ENCODE peak calls at places on chromosomes 16 and 17, in six cellular contexts. C, S, H, V, W and I are unnamed samples.

GRCh38 chr17:46770818-46771600 is 47.5 kb downstream of the WNT3 start:
- DNase-seq in C (peak; percentile 23), S (peak; percentile 65), H (peak; percentile 71), V (peak; percentile 15), W (no peak), I (peak; percentile 48)

GRCh38 chr17:43175213-43176118 is 4.5 kb downstream of the NBR1 start:
- DNase-seq in C (peak; percentile 84), S (peak; percentile 86), H (no peak), V (no peak), W (no peak), I (peak; percentile 53)

GRCh38 chr16:74261068-74261467 is 35.5 kb upstream of the PSMD7 start:
- DNase-seq in C (no peak), S (no peak), H (no peak), V (no peak), W (no peak), I (peak; percentile 39)

GRCh38 chr16:89917773-89918452 is 749 bp upstream of the MC1R start:
- DNase-seq in C (peak; percentile 73), S (peak; percentile 92), H (peak; percentile 25), V (peak; percentile 52), W (peak; percentile 37), I (peak; percentile 90)

GRCh38 chr17:64614266-64615011 is 47.7 kb downstream of the SMURF2 start:
- DNase-seq in C (no peak), S (no peak), H (no peak), V (no peak), W (no peak), I (peak; percentile 48)

GRCh38 chr16:35210681-35211433 is 1751.4 kb downstream of the TP53TG3F start:
- DNase-seq in C (no peak), S (no peak), H (no peak), V (no peak), W (no peak), I (no peak)

GRCh38 chr16:27203429-27204231 is at the start of gene KDM8:
- DNase-seq in C (peak; percentile 99), S (peak; percentile 99), H (peak; percentile 99), V (peak; percentile 100), W (peak; percentile 99), I (peak; percentile 100)

GRCh38 chr17:50583636-50584035 is 23.1 kb downstream of the CACNA1G start:
- DNase-seq in C (no peak), S (no peak), H (no peak), V (no peak), W (no peak), I (no peak)

GRCh38 chr17:76820039-76820438 is 48.2 kb upstream of the MGAT5B start:
- DNase-seq in C (no peak), S (no peak), H (no peak), V (no peak), W (no peak), I (no peak)

GRCh38 chr16:48112603-48113400 is 43.0 kb downstream of the ABCC12 start:
- DNase-seq in C (no peak), S (no peak), H (no peak), V (no peak), W (no peak), I (no peak)

GRCh38 chr17:82126479-82127314 is 28.7 kb upstream of the FASN start:
- DNase-seq in C (no peak), S (no peak), H (no peak), V (peak; percentile 75), W (peak; percentile 64), I (no peak)

GRCh38 chr16:48499822-48500440 is 110.0 kb downstream of the N4BP1 start:
- DNase-seq in C (peak; percentile 93), S (peak; percentile 65), H (no peak), V (no peak), W (no peak), I (peak; percentile 98)

GRCh38 chr16:68257906-68258800 is 6.2 kb upstream of the SLC7A6 start:
- DNase-seq in C (peak; percentile 38), S (peak; percentile 81), H (peak; percentile 68), V (no peak), W (no peak), I (peak; percentile 37)

GRCh38 chr17:74569392-74570003 is 2.2 kb upstream of the CD300H start:
- DNase-seq in C (peak; percentile 58), S (peak; percentile 82), H (peak; percentile 89), V (no peak), W (no peak), I (peak; percentile 100)

GRCh38 chr16:6674071-6674470 is 658.6 kb upstream of the RBFOX1 start:
- DNase-seq in C (no peak), S (no peak), H (no peak), V (no peak), W (no peak), I (no peak)

GRCh38 chr17:64747938-64748540 is 85.9 kb upstream of the SMURF2 start:
- DNase-seq in C (peak; percentile 83), S (peak; percentile 52), H (no peak), V (no peak), W (no peak), I (peak; percentile 80)

GRCh38 chr16:65867276-65867990 is 499.1 kb upstream of the CDH5 start:
- DNase-seq in C (no peak), S (no peak), H (no peak), V (no peak), W (no peak), I (no peak)

GRCh38 chr17:57551321-57552079 is 193.6 kb downstream of the CCDC182 start:
- DNase-seq in C (no peak), S (no peak), H (no peak), V (peak; percentile 2), W (no peak), I (no peak)

GRCh38 chr16:29820271-29820701 is at the start of gene MVP:
- DNase-seq in C (peak; percentile 57), S (peak; percentile 74), H (no peak), V (peak; percentile 45), W (no peak), I (peak; percentile 63)

GRCh38 chr17:40331743-40332641 is 23.0 kb downstream of the RARA start:
- DNase-seq in C (no peak), S (peak; percentile 73), H (no peak), V (no peak), W (no peak), I (peak; percentile 69)

GRCh38 chr17:35700157-35700556 is 31.3 kb upstream of the RASL10B start:
- DNase-seq in C (peak; percentile 24), S (peak; percentile 50), H (no peak), V (no peak), W (no peak), I (no peak)

GRCh38 chr16:75572859-75573542 is 6.8 kb downstream of the GABARAPL2 start:
- DNase-seq in C (no peak), S (no peak), H (no peak), V (no peak), W (no peak), I (peak; percentile 15)

GRCh38 chr17:12634789-12635414 is 30.8 kb upstream of the MYOCD start:
- DNase-seq in C (no peak), S (no peak), H (no peak), V (no peak), W (no peak), I (no peak)

GRCh38 chr17:50152736-50153135 is 2.3 kb upstream of the PPP1R9B start:
- DNase-seq in C (no peak), S (no peak), H (no peak), V (no peak), W (no peak), I (no peak)

GRCh38 chr16:54077412-54077821 is 209.2 kb downstream of the IRX3 start:
- DNase-seq in C (peak; percentile 81), S (peak; percentile 76), H (peak; percentile 24), V (no peak), W (no peak), I (peak; percentile 79)

GRCh38 chr16:51416921-51417320 is 265.9 kb upstream of the SALL1 start:
- DNase-seq in C (peak; percentile 48), S (no peak), H (no peak), V (no peak), W (no peak), I (peak; percentile 65)